ENCODE peak calls at places on chromosomes 7 and 10, in six cellular contexts. One of them, this sample, is unnamed.

GRCh38 chr7:108132551-108133265 is 2.5 kb upstream of the LAMB4 start:
- DNase-seq in stomach: no peak
- DNase-seq in transverse colon: no peak
- DNase-seq in HCT116: no peak
- DNase-seq in sigmoid colon: no peak
- DNase-seq in GM12878: no peak
- DNase-seq in this sample: peak; percentile 70

GRCh38 chr10:13439313-13439712 is 89.5 kb downstream of the BEND7 start:
- DNase-seq in sigmoid colon: no peak
- DNase-seq in transverse colon: no peak
- DNase-seq in HCT116: no peak
- DNase-seq in stomach: no peak
- DNase-seq in GM12878: no peak
- DNase-seq in this sample: no peak

GRCh38 chr10:23402856-23403255 is 36.0 kb upstream of the OTUD1 start:
- DNase-seq in sigmoid colon: no peak
- DNase-seq in stomach: no peak
- DNase-seq in GM12878: no peak
- DNase-seq in transverse colon: no peak
- DNase-seq in HCT116: no peak
- DNase-seq in this sample: no peak

GRCh38 chr7:93551063-93551895 is 23.2 kb downstream of the CALCR start:
- DNase-seq in GM12878: no peak
- DNase-seq in stomach: no peak
- DNase-seq in HCT116: peak; percentile 49
- DNase-seq in transverse colon: no peak
- DNase-seq in sigmoid colon: no peak
- DNase-seq in this sample: no peak

GRCh38 chr10:112336556-112337201 is 37.2 kb upstream of the ACSL5 start:
- DNase-seq in sigmoid colon: no peak
- DNase-seq in HCT116: no peak
- DNase-seq in stomach: no peak
- DNase-seq in GM12878: no peak
- DNase-seq in transverse colon: peak; percentile 49
- DNase-seq in this sample: no peak

GRCh38 chr7:66114743-66115727 is at the start of gene CRCP:
- DNase-seq in GM12878: peak; percentile 42
- DNase-seq in stomach: peak; percentile 84
- DNase-seq in transverse colon: peak; percentile 87
- DNase-seq in sigmoid colon: peak; percentile 91
- DNase-seq in HCT116: no peak
- DNase-seq in this sample: peak; percentile 95

GRCh38 chr7:84194484-84195260 is at the start of gene SEMA3A:
- DNase-seq in GM12878: no peak
- DNase-seq in stomach: no peak
- DNase-seq in HCT116: peak; percentile 48
- DNase-seq in transverse colon: peak; percentile 18
- DNase-seq in sigmoid colon: peak; percentile 84
- DNase-seq in this sample: no peak

GRCh38 chr7:30470783-30471182 is 7.8 kb downstream of the NOD1 start:
- DNase-seq in sigmoid colon: peak; percentile 87
- DNase-seq in HCT116: no peak
- DNase-seq in GM12878: no peak
- DNase-seq in transverse colon: peak; percentile 53
- DNase-seq in stomach: no peak
- DNase-seq in this sample: no peak

GRCh38 chr7:4162845-4163564 is 519.1 kb upstream of the FOXK1 start:
- DNase-seq in GM12878: no peak
- DNase-seq in transverse colon: no peak
- DNase-seq in sigmoid colon: no peak
- DNase-seq in stomach: no peak
- DNase-seq in HCT116: no peak
- DNase-seq in this sample: no peak

GRCh38 chr7:123641901-123642300 is 13.8 kb upstream of the LMOD2 start:
- DNase-seq in HCT116: no peak
- DNase-seq in transverse colon: no peak
- DNase-seq in GM12878: no peak
- DNase-seq in sigmoid colon: no peak
- DNase-seq in stomach: no peak
- DNase-seq in this sample: no peak

GRCh38 chr7:74178632-74179031 is 4.5 kb downstream of the EIF4H start:
- DNase-seq in GM12878: no peak
- DNase-seq in sigmoid colon: no peak
- DNase-seq in transverse colon: no peak
- DNase-seq in stomach: no peak
- DNase-seq in HCT116: no peak
- DNase-seq in this sample: no peak

GRCh38 chr10:28411648-28412047 is 108.8 kb upstream of the MPP7 start:
- DNase-seq in stomach: no peak
- DNase-seq in HCT116: no peak
- DNase-seq in GM12878: no peak
- DNase-seq in sigmoid colon: no peak
- DNase-seq in transverse colon: no peak
- DNase-seq in this sample: no peak

GRCh38 chr7:29285451-29285807 is 90.9 kb downstream of the CHN2 start:
- DNase-seq in stomach: no peak
- DNase-seq in GM12878: peak; percentile 55
- DNase-seq in sigmoid colon: no peak
- DNase-seq in transverse colon: no peak
- DNase-seq in HCT116: peak; percentile 62
- DNase-seq in this sample: no peak

DNA sequence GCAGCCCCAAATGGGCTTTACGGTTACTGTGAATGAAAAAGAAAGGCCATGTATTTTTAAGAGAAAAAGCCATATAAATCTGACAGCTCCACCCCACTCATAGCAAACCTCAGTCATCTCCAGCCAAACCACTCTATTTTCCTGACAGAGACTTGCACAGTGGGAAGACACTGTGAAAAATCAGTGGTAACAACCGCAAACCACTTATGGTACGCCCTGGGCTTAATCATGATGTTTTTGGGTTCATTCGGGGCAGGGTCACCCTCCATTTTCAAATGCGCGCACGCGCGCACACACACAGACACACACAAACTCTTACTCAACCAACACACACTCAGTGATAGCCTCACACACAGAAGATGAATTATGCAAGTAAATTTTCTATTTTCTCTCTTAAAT is 82.0 kb upstream of the HPS1 start:
- DNase-seq in sigmoid colon: no peak
- DNase-seq in transverse colon: no peak
- DNase-seq in stomach: no peak
- DNase-seq in HCT116: no peak
- DNase-seq in GM12878: no peak
- DNase-seq in this sample: peak; percentile 26
- H3K4me3 ChIP-seq in sigmoid colon: no peak overlapping the region
- H3K4me3 ChIP-seq in transverse colon: no peak overlapping the region
- H3K4me3 ChIP-seq in stomach: no peak overlapping the region
- H3K4me3 ChIP-seq in HCT116: no peak overlapping the region
- H3K4me3 ChIP-seq in GM12878: no peak overlapping the region
- H3K4me3 ChIP-seq in this sample: no peak overlapping the region

GRCh38 chr7:150372271-150373048 is 3.8 kb downstream of the REPIN1 start:
- DNase-seq in stomach: no peak
- DNase-seq in transverse colon: peak; percentile 69
- DNase-seq in sigmoid colon: peak; percentile 62
- DNase-seq in GM12878: no peak
- DNase-seq in HCT116: no peak
- DNase-seq in this sample: no peak
- TF ChIP-seq POLR2AphosphoS5 in stomach: no peak
- TF ChIP-seq POLR2AphosphoS5 in transverse colon: peak; percentile 41
- TF ChIP-seq POLR2AphosphoS5 in sigmoid colon: no peak
- TF ChIP-seq POLR2AphosphoS5 in GM12878: no peak
- TF ChIP-seq POLR2AphosphoS5 in HCT116: no peak
- TF ChIP-seq POLR2AphosphoS5 in this sample: no peak

GRCh38 chr10:21530168-21530567 is 3.9 kb upstream of the MLLT10 start:
- DNase-seq in stomach: no peak
- DNase-seq in HCT116: no peak
- DNase-seq in GM12878: no peak
- DNase-seq in transverse colon: no peak
- DNase-seq in sigmoid colon: no peak
- DNase-seq in this sample: no peak

GRCh38 chr10:21530616-21531015 is 3.4 kb upstream of the MLLT10 start:
- DNase-seq in HCT116: no peak
- DNase-seq in sigmoid colon: no peak
- DNase-seq in transverse colon: no peak
- DNase-seq in GM12878: no peak
- DNase-seq in stomach: no peak
- DNase-seq in this sample: no peak

GRCh38 chr10:21527634-21528451 is 2.4 kb upstream of the SKIDA1 start:
- DNase-seq in transverse colon: no peak
- DNase-seq in HCT116: no peak
- DNase-seq in stomach: no peak
- DNase-seq in GM12878: no peak
- DNase-seq in sigmoid colon: no peak
- DNase-seq in this sample: no peak

GRCh38 chr10:21528452-21529235 is 3.2 kb upstream of the SKIDA1 start:
- DNase-seq in GM12878: no peak
- DNase-seq in stomach: no peak
- DNase-seq in transverse colon: no peak
- DNase-seq in sigmoid colon: no peak
- DNase-seq in HCT116: no peak
- DNase-seq in this sample: no peak

DNA sequence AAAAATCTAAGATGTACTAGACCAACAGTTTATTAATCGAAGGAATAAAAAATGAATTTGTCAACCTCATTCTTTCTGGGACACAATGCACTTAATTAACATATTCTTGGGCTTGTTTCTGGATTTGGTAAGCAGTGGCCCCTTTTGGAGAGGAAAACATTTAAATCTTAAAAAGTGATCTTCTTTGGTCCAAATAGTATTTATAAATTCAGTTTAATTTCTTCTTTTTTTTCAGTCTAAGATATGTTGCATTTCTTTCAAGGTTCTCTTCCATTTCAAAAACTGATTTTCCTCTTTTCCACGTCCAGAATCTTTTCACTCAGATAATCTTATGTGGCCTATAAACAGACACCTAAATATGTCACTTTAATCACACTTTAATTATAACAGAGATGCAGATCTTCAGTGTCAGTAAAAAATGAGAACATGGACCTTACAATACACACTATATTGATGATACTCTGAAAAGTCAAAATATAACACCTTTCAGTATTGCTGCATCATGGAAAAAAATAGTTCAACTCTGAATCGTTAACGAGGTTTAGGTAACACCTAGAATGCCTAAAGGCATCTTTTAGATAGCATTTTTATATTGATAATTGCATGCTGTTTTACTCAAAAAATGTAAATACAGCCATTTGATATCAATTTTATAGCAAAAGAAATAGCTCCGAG is 3.9 kb upstream of the SKIDA1 start:
- DNase-seq in HCT116: no peak
- DNase-seq in sigmoid colon: no peak
- DNase-seq in stomach: no peak
- DNase-seq in transverse colon: no peak
- DNase-seq in GM12878: no peak
- DNase-seq in this sample: no peak
- H3K4me3 ChIP-seq in HCT116: peak overlapping the region; percentile 56
- H3K4me3 ChIP-seq in sigmoid colon: no peak overlapping the region
- H3K4me3 ChIP-seq in stomach: no peak overlapping the region
- H3K4me3 ChIP-seq in transverse colon: no peak overlapping the region
- H3K4me3 ChIP-seq in GM12878: no peak overlapping the region
- H3K4me3 ChIP-seq in this sample: no peak overlapping the region

GRCh38 chr10:3785849-3786290 is 861 bp upstream of the KLF6 start:
- DNase-seq in GM12878: no peak
- DNase-seq in transverse colon: peak; percentile 58
- DNase-seq in HCT116: no peak
- DNase-seq in stomach: no peak
- DNase-seq in sigmoid colon: peak; percentile 78
- DNase-seq in this sample: peak; percentile 91
- TF ChIP-seq POLR2AphosphoS5 in GM12878: peak; percentile 92
- TF ChIP-seq POLR2AphosphoS5 in transverse colon: no peak
- TF ChIP-seq POLR2AphosphoS5 in HCT116: no peak
- TF ChIP-seq POLR2AphosphoS5 in stomach: peak; percentile 19
- TF ChIP-seq POLR2AphosphoS5 in sigmoid colon: no peak
- TF ChIP-seq POLR2AphosphoS5 in this sample: no peak

DNA sequence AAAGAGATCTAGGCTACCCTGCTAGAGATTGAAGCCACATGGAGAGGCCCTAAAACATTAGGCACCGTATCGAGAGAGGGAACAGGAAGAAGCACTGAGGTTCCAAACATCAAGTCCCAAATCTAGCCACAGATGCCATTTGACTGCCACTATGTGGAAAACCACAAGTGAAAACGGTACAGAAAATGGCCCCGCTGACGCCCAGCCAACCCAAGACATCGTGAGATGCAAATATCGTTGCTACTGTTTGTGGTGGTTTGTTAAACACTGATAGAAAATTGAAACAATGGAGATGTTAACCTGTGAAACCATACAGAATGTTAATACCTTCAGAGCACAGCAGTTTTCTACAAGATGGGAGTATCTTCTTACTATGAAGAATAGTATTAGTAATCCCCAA is 152.4 kb upstream of the LRRTM3 start:
- DNase-seq in HCT116: no peak
- DNase-seq in transverse colon: no peak
- DNase-seq in stomach: no peak
- DNase-seq in sigmoid colon: no peak
- DNase-seq in GM12878: no peak
- DNase-seq in this sample: no peak
- H3K4me3 ChIP-seq in HCT116: no peak overlapping the region
- H3K4me3 ChIP-seq in transverse colon: no peak overlapping the region
- H3K4me3 ChIP-seq in stomach: no peak overlapping the region
- H3K4me3 ChIP-seq in sigmoid colon: no peak overlapping the region
- H3K4me3 ChIP-seq in GM12878: no peak overlapping the region
- H3K4me3 ChIP-seq in this sample: no peak overlapping the region

GRCh38 chr7:112430649-112431048 is 19.6 kb upstream of the IFRD1 start:
- DNase-seq in sigmoid colon: no peak
- DNase-seq in GM12878: no peak
- DNase-seq in stomach: no peak
- DNase-seq in HCT116: no peak
- DNase-seq in transverse colon: no peak
- DNase-seq in this sample: no peak

GRCh38 chr7:112431803-112432202 is 18.5 kb upstream of the IFRD1 start:
- DNase-seq in HCT116: no peak
- DNase-seq in transverse colon: no peak
- DNase-seq in stomach: no peak
- DNase-seq in GM12878: no peak
- DNase-seq in sigmoid colon: no peak
- DNase-seq in this sample: no peak

GRCh38 chr7:112437038-112437437 is 13.2 kb upstream of the IFRD1 start:
- DNase-seq in HCT116: no peak
- DNase-seq in transverse colon: no peak
- DNase-seq in sigmoid colon: no peak
- DNase-seq in stomach: no peak
- DNase-seq in GM12878: no peak
- DNase-seq in this sample: no peak

GRCh38 chr7:112428715-112429114 is 21.5 kb upstream of the IFRD1 start:
- DNase-seq in sigmoid colon: no peak
- DNase-seq in GM12878: no peak
- DNase-seq in HCT116: no peak
- DNase-seq in stomach: no peak
- DNase-seq in transverse colon: no peak
- DNase-seq in this sample: no peak

GRCh38 chr7:112433289-112433688 is 17.0 kb upstream of the IFRD1 start:
- DNase-seq in sigmoid colon: no peak
- DNase-seq in GM12878: no peak
- DNase-seq in transverse colon: no peak
- DNase-seq in HCT116: no peak
- DNase-seq in stomach: no peak
- DNase-seq in this sample: no peak
- TF ChIP-seq POLR2AphosphoS5 in sigmoid colon: no peak
- TF ChIP-seq POLR2AphosphoS5 in GM12878: no peak
- TF ChIP-seq POLR2AphosphoS5 in transverse colon: no peak
- TF ChIP-seq POLR2AphosphoS5 in HCT116: no peak
- TF ChIP-seq POLR2AphosphoS5 in stomach: no peak
- TF ChIP-seq POLR2AphosphoS5 in this sample: no peak

This sample was measured in esophagus muscularis mucosa.